ENCODE peak calls at places on chromosomes 11 and 22, in seven cellular contexts. U, I, K, D, S, A and B are unnamed samples. For H3K9me3, the result is how much of the 10 kb centered on the place peaks cover.

GRCh38 chr22:38760477-38761201 is 4.8 kb upstream of the SUN2 start:
- DNase-seq in U (peak), I (no peak), K (no peak), D (no peak), S (no peak), A (peak), B (no peak)

GRCh38 chr22:31001124-31001770 is 32.2 kb downstream of the TUG1 start:
- DNase-seq in U (no peak), I (no peak), K (no peak), D (no peak), S (no peak), A (no peak), B (no peak)

GRCh38 chr11:69511358-69512015 is 30.0 kb downstream of the LINC01488 start:
- DNase-seq in U (peak), I (no peak), K (no peak), D (no peak), S (peak), A (no peak), B (no peak)

GRCh38 chr11:94794287-94795168 is 26.4 kb downstream of the AMOTL1 start:
- DNase-seq in U (peak), I (no peak), K (no peak), D (peak), S (peak), A (no peak), B (peak)

GRCh38 chr11:1831338-1832180 is 3.2 kb upstream of the SYT8 start:
- DNase-seq in U (no peak), I (no peak), K (no peak), D (no peak), S (no peak), A (no peak), B (no peak)

GRCh38 chr11:27211370-27212127 is 151.5 kb downstream of the CCDC34 start:
- DNase-seq in U (no peak), I (no peak), K (peak), D (no peak), S (no peak), A (no peak), B (no peak)

GRCh38 chr11:61329871-61330270 is 3.0 kb downstream of the DDB1 start:
- DNase-seq in U (no peak), I (no peak), K (no peak), D (no peak), S (no peak), A (no peak), B (no peak)

GRCh38 chr22:35399114-35399677 is 744 bp upstream of the MCM5 start:
- DNase-seq in U (no peak), I (peak), K (no peak), D (no peak), S (no peak), A (no peak), B (no peak)

GRCh38 chr11:14908214-14908880 is 16.3 kb upstream of the CYP2R1 start:
- DNase-seq in U (peak), I (peak), K (peak), D (no peak), S (peak), A (peak), B (peak)

GRCh38 chr11:15975742-15976141 is 380.6 kb downstream of the SOX6 start:
- DNase-seq in U (no peak), I (no peak), K (no peak), D (no peak), S (no peak), A (no peak), B (no peak)

GRCh38 chr22:35629406-35630234 is 12.5 kb upstream of the MB start:
- DNase-seq in U (peak), I (peak), K (peak), D (peak), S (peak), A (no peak), B (peak)

GRCh38 chr22:45696227-45696626 is 24.6 kb downstream of the ATXN10 start:
- DNase-seq in U (no peak), I (no peak), K (no peak), D (no peak), S (no peak), A (no peak), B (no peak)

GRCh38 chr11:88188251-88189030 is 13.2 kb upstream of the RAB38 start:
- DNase-seq in U (peak), I (no peak), K (no peak), D (no peak), S (peak), A (no peak), B (no peak)

GRCh38 chr11:103609117-103610066 is 427.0 kb upstream of the DDI1 start:
- DNase-seq in U (peak), I (no peak), K (no peak), D (peak), S (peak), A (no peak), B (no peak)

GRCh38 chr11:116467809-116468208 is 305.0 kb downstream of the BUD13 start:
- DNase-seq in U (no peak), I (no peak), K (no peak), D (no peak), S (no peak), A (no peak), B (no peak)

GRCh38 chr22:20591295-20591645 is 83.9 kb downstream of the MED15 start:
- DNase-seq in U (no peak), I (no peak), K (no peak), D (no peak), S (no peak), A (no peak), B (no peak)

GRCh38 chr11:17812286-17813187 is 78.0 kb downstream of the KCNC1 start:
- DNase-seq in U (no peak), I (no peak), K (no peak), D (no peak), S (no peak), A (no peak), B (no peak)

GRCh38 chr11:63961608-63962412 is 12.6 kb upstream of the COX8A start:
- DNase-seq in U (peak), I (no peak), K (peak), D (no peak), S (no peak), A (peak), B (no peak)

GRCh38 chr11:13135385-13136271 is 126.5 kb downstream of the RASSF10 start:
- DNase-seq in U (peak), I (no peak), K (no peak), D (no peak), S (peak), A (peak), B (no peak)

GRCh38 chr11:108654994-108655631 is 9.8 kb upstream of the DDX10 start:
- DNase-seq in U (peak), I (peak), K (peak), D (no peak), S (peak), A (peak), B (peak)

GRCh38 chr11:130179396-130180306 is 20.1 kb downstream of the ST14 start:
- DNase-seq in U (no peak), I (peak), K (no peak), D (no peak), S (no peak), A (no peak), B (peak)

GRCh38 chr11:93857413-93858185 is 7.2 kb upstream of the VSTM5 start:
- DNase-seq in U (no peak), I (no peak), K (no peak), D (no peak), S (peak), A (no peak), B (no peak)

GRCh38 chr11:11396290-11397042 is 43.4 kb upstream of the CSNK2A3 start:
- DNase-seq in U (peak), I (no peak), K (no peak), D (peak), S (peak), A (no peak), B (no peak)

GRCh38 chr11:120401506-120401905 is 65.3 kb downstream of the ARHGEF12 start:
- DNase-seq in U (no peak), I (no peak), K (no peak), D (no peak), S (no peak), A (no peak), B (no peak)

GRCh38 chr11:8099291-8099899 is 18.4 kb downstream of the TUB start:
- DNase-seq in U (peak), I (peak), K (peak), D (peak), S (peak), A (peak), B (peak)

GRCh38 chr22:22865311-22866072 is 22.1 kb upstream of the IGLL5 start:
- DNase-seq in U (peak), I (peak), K (peak), D (no peak), S (no peak), A (no peak), B (no peak)

GRCh38 chr11:76770642-76771445 is 12.3 kb upstream of the TSKU start:
- DNase-seq in U (peak), I (peak), K (no peak), D (peak), S (peak), A (peak), B (peak)

GRCh38 chr11:131661137-131661536 is 290.7 kb downstream of the NTM start:
- DNase-seq in U (peak), I (no peak), K (no peak), D (no peak), S (peak), A (no peak), B (no peak)

GRCh38 chr11:112343368-112344039 is 82.8 kb upstream of the PLET1 start:
- DNase-seq in U (peak), I (no peak), K (no peak), D (no peak), S (no peak), A (no peak), B (no peak)

GRCh38 chr22:44166877-44167276 is 13.8 kb upstream of the PARVG start:
- DNase-seq in U (no peak), I (no peak), K (no peak), D (no peak), S (no peak), A (no peak), B (no peak)

GRCh38 chr22:44163536-44163935 is 17.2 kb upstream of the PARVG start:
- DNase-seq in U (no peak), I (no peak), K (no peak), D (no peak), S (no peak), A (no peak), B (no peak)

GRCh38 chr22:44164031-44164430 is 16.7 kb upstream of the PARVG start:
- DNase-seq in U (no peak), I (no peak), K (no peak), D (no peak), S (no peak), A (no peak), B (peak)

GRCh38 chr22:44166448-44166847 is 14.3 kb upstream of the PARVG start:
- DNase-seq in U (no peak), I (no peak), K (no peak), D (no peak), S (no peak), A (no peak), B (no peak)

GRCh38 chr22:44165286-44165874 is 15.3 kb upstream of the PARVG start:
- DNase-seq in U (no peak), I (no peak), K (no peak), D (no peak), S (no peak), A (no peak), B (no peak)
- H3K4me3 ChIP-seq in U (no peak), I (no peak), K (no peak), D (no peak), S (no peak), A (no peak), B (no peak)

GRCh38 chr22:47420211-47420610 is 657.8 kb downstream of the TBC1D22A start:
- DNase-seq in U (no peak), I (no peak), K (no peak), D (no peak), S (no peak), A (no peak), B (no peak)

GRCh38 chr22:47422736-47423135 is 660.3 kb downstream of the TBC1D22A start:
- DNase-seq in U (no peak), I (no peak), K (no peak), D (no peak), S (no peak), A (no peak), B (no peak)

GRCh38 chr22:47421846-47422245 is 659.4 kb downstream of the TBC1D22A start:
- DNase-seq in U (no peak), I (no peak), K (no peak), D (no peak), S (no peak), A (no peak), B (no peak)

GRCh38 chr22:47417699-47418098 is 655.2 kb downstream of the TBC1D22A start:
- DNase-seq in U (no peak), I (no peak), K (no peak), D (no peak), S (no peak), A (no peak), B (no peak)

DNA sequence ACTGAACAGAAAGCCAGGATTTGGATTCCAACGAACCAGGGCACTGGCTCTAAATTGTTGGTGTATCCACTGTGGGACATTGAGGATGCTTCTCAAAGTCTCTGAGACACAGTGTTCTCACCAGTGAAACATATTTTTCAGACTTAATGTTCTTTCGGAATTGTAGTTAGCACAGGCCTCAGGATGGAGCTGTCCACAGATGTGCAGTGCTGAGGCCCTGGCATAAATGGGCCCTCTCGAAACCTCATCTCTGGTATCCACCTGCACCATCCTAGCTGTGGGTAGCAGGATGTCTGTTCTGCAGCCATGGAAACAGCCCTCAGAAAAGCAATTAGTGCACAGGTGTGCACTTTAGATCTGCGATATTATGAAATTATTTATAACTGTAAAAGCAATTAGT is 656.8 kb downstream of the TBC1D22A start:
- DNase-seq in U (no peak), I (peak), K (no peak), D (no peak), S (no peak), A (no peak), B (no peak)
- H3K9me3 ChIP-seq in U (under half), I (under half), K (under half), D (under half), S (under half), A (under half), B (under half)

GRCh38 chr11:6062691-6063358 is 32.3 kb upstream of the OR56A1 start:
- DNase-seq in U (no peak), I (no peak), K (no peak), D (no peak), S (no peak), A (no peak), B (no peak)
- TF ChIP-seq CTCF in U (no peak), I (peak), K (no peak), D (no peak), S (no peak), A (peak), B (no peak)

GRCh38 chr22:37636186-37636948 is 3.1 kb upstream of the SH3BP1 start:
- DNase-seq in U (peak), I (peak), K (no peak), D (no peak), S (peak), A (no peak), B (no peak)

GRCh38 chr22:37633693-37634504 is 5.6 kb upstream of the SH3BP1 start:
- DNase-seq in U (peak), I (no peak), K (peak), D (peak), S (peak), A (peak), B (peak)

GRCh38 chr22:37633082-37633692 is 6.3 kb upstream of the SH3BP1 start:
- DNase-seq in U (peak), I (no peak), K (no peak), D (no peak), S (no peak), A (no peak), B (no peak)

GRCh38 chr22:37635157-37635556 is 4.3 kb upstream of the SH3BP1 start:
- DNase-seq in U (no peak), I (no peak), K (no peak), D (no peak), S (no peak), A (no peak), B (no peak)

DNA sequence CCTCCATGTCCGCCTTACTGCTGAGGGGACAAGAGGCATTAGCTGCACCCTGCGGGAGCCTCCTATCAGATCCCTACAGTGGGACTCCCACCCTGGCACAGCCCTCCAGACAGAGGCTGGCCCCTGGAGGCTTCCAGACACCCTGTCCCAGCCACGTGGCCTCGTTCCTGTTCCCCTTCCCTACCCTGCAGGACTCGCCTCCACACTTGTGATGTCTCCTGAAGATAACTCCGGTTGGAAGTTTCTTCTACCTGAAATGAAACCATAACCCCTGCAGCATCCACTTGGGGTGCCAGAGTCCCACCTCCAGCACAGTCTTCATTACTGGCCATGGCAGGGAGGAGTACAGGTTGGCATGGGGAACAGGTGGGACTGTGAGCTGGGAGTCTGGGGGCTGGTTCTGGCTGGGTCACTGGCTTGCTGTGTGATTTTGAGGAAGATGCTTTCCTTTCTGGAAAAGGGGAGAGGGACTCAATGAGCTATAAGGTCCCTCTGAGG is 4.9 kb upstream of the SH3BP1 start:
- DNase-seq in U (no peak), I (no peak), K (no peak), D (no peak), S (no peak), A (no peak), B (no peak)
- H3K4me3 ChIP-seq in U (no peak), I (no peak), K (no peak), D (peak), S (no peak), A (no peak), B (no peak)

DNA sequence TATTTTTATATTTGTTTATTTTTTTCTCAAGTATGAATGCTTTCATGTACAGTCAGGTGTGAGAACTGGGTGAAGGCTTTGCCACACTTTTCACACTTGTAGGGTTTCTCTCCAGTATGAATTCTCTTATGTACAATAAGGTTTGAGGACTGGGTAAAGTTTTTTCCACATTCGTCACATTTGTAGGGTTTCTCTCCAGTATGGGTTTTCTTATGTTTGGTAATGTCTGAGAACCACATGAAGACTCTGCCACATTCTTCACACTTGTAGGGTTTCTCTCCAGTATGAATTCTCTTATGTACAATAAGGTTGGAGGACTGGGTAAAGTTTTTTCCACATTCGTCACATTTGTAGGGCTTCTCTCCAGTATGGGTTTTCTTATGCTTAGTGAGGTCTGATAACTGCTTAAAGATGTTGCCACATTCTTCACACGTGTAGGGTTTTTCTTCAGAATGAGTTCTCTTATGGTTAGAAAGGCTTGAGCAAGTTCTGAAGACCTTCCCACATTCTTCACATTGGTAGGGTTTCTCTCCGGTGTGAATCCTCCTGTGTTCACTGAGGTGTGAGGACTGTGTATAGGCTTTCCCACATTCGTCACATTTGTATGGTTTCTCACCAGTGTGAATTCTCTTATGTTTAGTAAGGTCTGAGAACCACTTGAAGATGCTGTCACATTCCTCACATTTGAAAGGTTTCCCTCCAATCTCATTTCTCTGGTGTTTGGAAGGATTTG is 19.7 kb downstream of the ZNF195 start:
- DNase-seq in U (no peak), I (no peak), K (no peak), D (no peak), S (peak), A (no peak), B (no peak)
- H3K9me3 ChIP-seq in U (under half), I (under half), K (half or more), D (half or more), S (half or more), A (half or more), B (under half)

GRCh38 chr11:66334605-66335442 is 1.4 kb downstream of the RIN1 start:
- DNase-seq in U (peak), I (no peak), K (no peak), D (no peak), S (no peak), A (no peak), B (no peak)

GRCh38 chr11:66338276-66339162 is 2.3 kb upstream of the RIN1 start:
- DNase-seq in U (no peak), I (no peak), K (no peak), D (no peak), S (no peak), A (no peak), B (no peak)

GRCh38 chr11:66337103-66337899 is 1.1 kb upstream of the RIN1 start:
- DNase-seq in U (no peak), I (no peak), K (no peak), D (no peak), S (peak), A (no peak), B (no peak)

GRCh38 chr11:66335531-66336233 is 552 bp downstream of the RIN1 start:
- DNase-seq in U (peak), I (no peak), K (no peak), D (no peak), S (peak), A (peak), B (no peak)

GRCh38 chr11:66336234-66337102 is at the start of gene RIN1:
- DNase-seq in U (peak), I (no peak), K (peak), D (peak), S (peak), A (peak), B (no peak)
- TF ChIP-seq CTCF in U (peak), I (peak), K (peak), D (peak), S (no peak), A (peak), B (no peak)

DNA sequence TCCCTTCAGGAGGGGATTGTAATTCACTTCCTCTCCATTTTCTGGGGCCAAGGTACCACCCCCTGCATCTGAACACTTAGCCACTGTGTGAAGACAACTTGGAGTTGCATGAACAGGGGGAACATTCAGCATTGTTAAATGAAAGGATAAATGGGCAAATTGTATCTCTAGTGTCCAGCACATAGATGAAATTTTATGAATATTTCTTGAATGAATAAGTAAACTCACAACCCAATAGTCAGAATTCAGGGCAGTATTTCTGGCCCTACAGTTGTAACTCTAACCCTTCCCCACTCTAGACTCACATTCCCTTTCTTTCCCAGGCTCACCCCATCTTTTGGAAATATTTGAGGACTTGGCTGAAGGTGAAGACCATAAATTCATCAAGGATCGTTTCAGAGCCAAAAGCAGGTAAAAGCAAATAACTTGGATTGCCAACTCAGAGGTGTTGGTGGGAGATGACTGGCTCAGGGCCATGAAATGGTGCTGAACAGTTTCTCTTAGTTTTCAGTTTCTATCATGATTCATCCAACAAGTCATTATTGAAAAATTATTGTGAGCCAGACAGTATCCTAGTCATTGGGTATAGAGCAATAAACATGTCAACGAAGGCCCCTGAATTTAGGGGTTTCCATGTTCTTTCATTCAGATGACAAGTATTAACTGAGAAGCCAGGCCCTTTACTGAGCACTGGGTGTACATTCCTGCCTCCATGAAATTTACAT is 33.3 kb upstream of the ZC3H12C start:
- DNase-seq in U (peak), I (no peak), K (no peak), D (peak), S (peak), A (no peak), B (no peak)
- H3K4me3 ChIP-seq in U (no peak), I (no peak), K (no peak), D (no peak), S (no peak), A (no peak), B (no peak)